ENCODE peak calls at places on chromosomes 7 and 10, in four cellular contexts. J, Z, Y and R are unnamed samples.

GRCh38 chr10:70976063-70976462 is 87.7 kb upstream of the PCBD1 start:
- DNase-seq in J (no peak), Z (no peak), Y (no peak), R (no peak)

GRCh38 chr7:41890631-41891265 is 187.9 kb upstream of the INHBA start:
- DNase-seq in J (no peak), Y (no peak), Z (no peak), R (no peak)

GRCh38 chr10:123868058-123868995 is 23.3 kb downstream of the CPXM2 start:
- DNase-seq in Z (no peak), J (no peak), Y (no peak), R (no peak)

GRCh38 chr10:74525885-74526284 is 300.5 kb upstream of the KAT6B start:
- DNase-seq in Z (no peak), J (no peak), Y (no peak), R (no peak)

GRCh38 chr10:51397695-51398094 is 301.7 kb downstream of the CSTF2T start:
- DNase-seq in Z (no peak), Y (no peak), J (no peak), R (no peak)

GRCh38 chr7:153380636-153381035 is 621.1 kb downstream of the ACTR3B start:
- DNase-seq in Z (no peak), J (no peak), Y (no peak), R (no peak)

GRCh38 chr7:93198472-93198871 is 27.8 kb downstream of the HEPACAM2 start:
- DNase-seq in Z (no peak), Y (no peak), J (no peak), R (no peak)

GRCh38 chr7:155785536-155785935 is 26.7 kb downstream of the SHH start:
- DNase-seq in Y (no peak), J (no peak), Z (no peak), R (no peak)

GRCh38 chr10:89524279-89524678 is 11.1 kb downstream of the SLC16A12 start:
- DNase-seq in J (no peak), Z (no peak), Y (no peak), R (no peak)

GRCh38 chr7:131244259-131244852 is 83.3 kb upstream of the MKLN1 start:
- DNase-seq in Y (peak), J (peak), Z (no peak), R (no peak)

GRCh38 chr7:34902181-34902580 is 135.1 kb downstream of the DPY19L1 start:
- DNase-seq in Z (no peak), J (no peak), Y (no peak), R (no peak)

GRCh38 chr7:107768263-107768662 is 24.3 kb downstream of the CBLL1 start:
- DNase-seq in J (no peak), Y (no peak), Z (no peak), R (no peak)

GRCh38 chr10:5956146-5956914 is 21.0 kb downstream of the IL15RA start:
- DNase-seq in Y (no peak), Z (no peak), J (no peak), R (no peak)

GRCh38 chr7:18890134-18890533 is 227.3 kb downstream of the TWIST1 start:
- DNase-seq in J (no peak), Z (no peak), Y (peak), R (no peak)

GRCh38 chr10:71776528-71776927 is 3.2 kb upstream of the VSIR start:
- DNase-seq in J (peak), Z (no peak), Y (no peak), R (no peak)

GRCh38 chr10:77290528-77291155 is 347.0 kb downstream of the KCNMA1 start:
- DNase-seq in Y (no peak), Z (no peak), J (no peak), R (no peak)

GRCh38 chr7:93359520-93360198 is 127.5 kb downstream of the VPS50 start:
- DNase-seq in Y (no peak), J (no peak), Z (no peak), R (no peak)

GRCh38 chr7:100538348-100538653 is 702 bp upstream of the AGFG2 start:
- DNase-seq in Z (no peak), Y (no peak), J (no peak), R (no peak)

GRCh38 chr7:120370954-120371353 is 98.0 kb downstream of the KCND2 start:
- DNase-seq in Y (no peak), J (no peak), Z (no peak), R (no peak)

DNA sequence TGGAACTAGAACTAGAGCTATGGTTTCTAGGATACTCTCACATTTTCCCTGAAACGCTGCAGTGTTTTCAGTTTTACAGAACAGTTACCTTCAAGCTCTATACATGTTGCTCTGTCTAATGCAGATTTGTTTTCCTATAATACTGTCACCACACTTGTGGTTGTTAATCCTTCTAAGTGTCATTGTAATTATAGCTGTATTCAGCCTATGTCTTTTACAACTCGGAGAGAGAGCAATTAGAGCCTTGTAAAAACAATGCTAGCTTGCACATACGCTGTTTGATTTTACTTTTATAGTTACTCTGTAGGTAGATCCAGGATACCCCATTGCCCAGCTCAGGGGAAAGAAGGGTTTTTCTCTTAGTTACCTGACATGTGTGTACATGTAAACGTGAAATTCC is 55.1 kb downstream of the ATOH7 start:
- DNase-seq in J (no peak), Z (no peak), Y (no peak), R (no peak)
- TF ChIP-seq USF1 in J (no peak), Z (no peak), Y (no peak), R (no peak)

GRCh38 chr7:136509466-136509865 is 359.0 kb upstream of the CHRM2 start:
- DNase-seq in Y (no peak), J (no peak), Z (no peak), R (no peak)
- TF ChIP-seq USF1 in Y (no peak), J (no peak), Z (no peak), R (no peak)

DNA sequence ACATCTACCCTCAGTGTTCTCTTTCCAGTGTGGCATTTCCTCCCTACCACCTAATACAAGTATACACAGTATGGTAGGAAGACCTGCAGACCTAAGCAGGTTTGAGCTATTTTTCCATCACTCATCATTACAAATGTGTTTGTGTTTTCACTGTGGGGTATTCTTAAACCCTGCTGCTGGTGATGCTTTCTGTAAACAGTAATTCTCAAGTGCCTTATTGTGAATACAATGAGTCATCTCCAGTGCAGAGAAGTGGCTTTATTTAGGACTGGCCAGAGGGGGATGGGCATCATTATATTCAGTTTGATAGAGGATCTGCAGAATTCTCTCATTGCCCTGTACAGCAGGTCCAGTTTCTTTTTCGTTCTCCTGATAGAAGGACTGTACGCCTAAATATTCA is 63.7 kb downstream of the GRM8 start:
- DNase-seq in J (no peak), Y (no peak), Z (no peak), R (no peak)
- TF ChIP-seq USF1 in J (no peak), Y (no peak), Z (no peak), R (no peak)

DNA sequence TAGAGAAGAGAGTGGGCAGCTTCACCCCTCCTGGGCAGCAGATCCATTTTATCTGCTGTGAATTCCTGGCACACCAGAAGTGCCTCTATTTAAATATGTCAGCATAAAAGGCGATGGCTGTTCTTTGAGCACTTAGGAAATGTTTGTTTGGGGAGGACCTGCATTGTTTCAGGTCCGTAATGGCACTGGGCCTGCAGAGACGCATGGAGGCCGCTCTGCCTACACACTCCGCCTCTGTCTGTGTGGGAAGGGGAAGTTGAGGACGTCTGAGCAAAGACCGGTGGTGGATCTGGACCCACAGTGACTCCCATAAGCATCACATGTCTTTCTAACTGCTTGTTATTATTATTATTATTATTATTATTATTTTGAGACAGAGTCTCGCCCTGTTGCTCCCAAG is 253.2 kb downstream of the CAMK1D start:
- DNase-seq in Z (no peak), J (no peak), Y (no peak), R (no peak)
- TF ChIP-seq USF1 in Z (no peak), J (no peak), Y (no peak), R (no peak)

GRCh38 chr7:20200965-20201364 is 16.2 kb downstream of the MACC1 start:
- DNase-seq in Y (no peak), J (no peak), Z (no peak), R (no peak)
- TF ChIP-seq USF1 in Y (no peak), J (no peak), Z (no peak), R (no peak)

GRCh38 chr7:91683823-91684222 is 196.7 kb downstream of the MTERF1 start:
- DNase-seq in J (peak), Z (no peak), Y (peak), R (no peak)
- TF ChIP-seq USF1 in J (no peak), Z (no peak), Y (no peak), R (no peak)

GRCh38 chr7:151408498-151408838 is 1.4 kb downstream of the WDR86 start:
- DNase-seq in Z (no peak), J (no peak), Y (no peak), R (no peak)

GRCh38 chr7:151405588-151405987 is 4.2 kb downstream of the WDR86 start:
- DNase-seq in Z (no peak), J (no peak), Y (peak), R (no peak)

GRCh38 chr7:151406051-151406875 is 3.6 kb downstream of the WDR86 start:
- DNase-seq in Y (peak), Z (no peak), J (no peak), R (no peak)

GRCh38 chr7:151408839-151409554 is 841 bp downstream of the WDR86 start:
- DNase-seq in Y (peak), J (no peak), Z (peak), R (peak)

DNA sequence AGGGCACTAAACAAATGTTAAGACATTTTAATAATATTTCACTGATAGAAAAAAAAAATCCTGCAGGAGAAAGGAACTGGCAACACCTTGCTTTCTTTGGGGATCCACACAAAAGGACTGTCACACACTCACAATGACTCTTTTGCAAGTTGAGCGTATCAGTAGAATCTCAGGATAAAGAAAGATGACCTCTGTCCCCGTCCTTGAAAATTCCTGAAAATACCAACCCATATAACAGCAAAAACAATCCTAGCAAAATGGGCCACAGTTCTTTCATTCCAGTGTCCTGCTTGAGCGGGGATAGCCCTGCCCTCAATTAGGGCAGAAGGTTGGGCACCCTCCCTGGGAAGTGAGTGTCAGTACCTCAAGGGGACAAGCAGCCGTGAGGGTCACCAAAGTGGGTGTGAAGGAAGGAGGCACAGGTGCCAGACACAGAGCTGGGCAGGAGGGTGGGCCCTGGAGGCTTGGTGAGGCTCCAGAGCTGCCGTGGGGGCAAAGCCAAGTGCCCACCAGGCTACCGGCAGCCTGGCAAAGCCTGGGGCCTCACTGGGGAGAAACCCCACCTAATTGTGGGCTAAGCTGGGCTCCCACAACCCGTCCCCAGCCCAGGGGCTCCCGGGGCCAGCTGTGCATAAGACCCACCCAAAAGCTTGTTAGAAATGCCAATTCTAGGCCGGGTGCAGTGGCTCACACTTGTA is 2.8 kb downstream of the WDR86 start:
- DNase-seq in Y (no peak), Z (no peak), J (no peak), R (no peak)
- TF ChIP-seq USF1 in Y (no peak), Z (no peak), J (no peak), R (no peak)

DNA sequence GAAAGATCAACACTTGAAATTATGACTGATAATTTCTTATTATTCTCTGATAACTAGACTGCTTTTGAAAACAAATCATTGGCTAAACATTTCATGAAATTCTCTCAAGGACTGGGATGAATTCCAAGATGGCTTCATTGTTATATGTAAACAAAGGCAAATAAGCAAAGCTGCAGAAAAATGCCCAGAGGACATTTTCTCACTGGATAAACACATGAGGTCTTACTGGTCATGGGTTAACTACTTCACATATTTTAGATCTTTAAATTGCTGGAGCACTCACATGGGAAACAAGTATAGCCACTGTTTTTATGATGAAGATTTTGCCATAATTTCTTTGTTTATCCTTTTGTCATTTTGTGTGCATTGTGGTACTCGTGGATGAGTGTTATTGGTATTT is 239.1 kb downstream of the PHF14 start:
- DNase-seq in J (no peak), Y (no peak), Z (no peak), R (no peak)
- TF ChIP-seq USF1 in J (no peak), Y (no peak), Z (no peak), R (no peak)

GRCh38 chr10:48978318-48978717 is 38.7 kb upstream of the LRRC18 start:
- DNase-seq in J (no peak), Z (no peak), Y (no peak), R (no peak)

GRCh38 chr10:48985621-48986158 is 46.0 kb upstream of the LRRC18 start:
- DNase-seq in Z (no peak), Y (no peak), J (no peak), R (no peak)

GRCh38 chr10:48982584-48982983 is 42.9 kb upstream of the LRRC18 start:
- DNase-seq in J (no peak), Z (no peak), Y (no peak), R (no peak)

GRCh38 chr10:48983648-48984359 is 44.2 kb upstream of the LRRC18 start:
- DNase-seq in Z (no peak), J (no peak), Y (no peak), R (no peak)

DNA sequence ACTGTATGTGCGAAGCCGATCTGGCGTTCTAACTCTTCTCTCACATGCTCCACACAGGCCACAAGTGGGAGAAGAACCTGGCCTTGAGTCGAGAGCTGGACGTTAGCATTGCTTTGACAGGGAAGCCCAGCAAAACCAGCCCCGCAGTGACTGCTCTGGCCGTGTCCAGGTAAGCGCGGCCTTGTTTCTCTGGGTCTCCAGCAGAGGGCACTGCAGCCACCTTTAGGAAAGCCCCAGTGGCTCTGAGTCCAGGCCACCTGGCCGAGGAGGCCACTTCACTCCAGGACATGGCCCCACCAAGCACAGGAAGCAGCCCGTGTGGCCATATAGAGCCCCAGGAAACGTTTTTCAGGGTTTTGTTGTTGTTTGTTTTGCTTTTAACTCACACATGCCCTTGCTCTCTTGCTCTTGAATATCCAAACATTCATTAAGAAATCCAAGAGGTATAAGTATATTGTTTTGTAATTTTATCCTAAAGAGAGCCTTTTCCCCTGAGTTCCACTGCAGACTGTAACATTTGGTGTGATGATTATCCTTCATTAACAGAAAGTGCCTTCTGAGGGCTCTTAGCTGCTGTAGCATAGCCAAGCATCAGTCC is 41.8 kb upstream of the LRRC18 start:
- DNase-seq in J (peak), Y (peak), Z (no peak), R (peak)
- TF ChIP-seq USF1 in J (no peak), Y (no peak), Z (no peak), R (no peak)

DNA sequence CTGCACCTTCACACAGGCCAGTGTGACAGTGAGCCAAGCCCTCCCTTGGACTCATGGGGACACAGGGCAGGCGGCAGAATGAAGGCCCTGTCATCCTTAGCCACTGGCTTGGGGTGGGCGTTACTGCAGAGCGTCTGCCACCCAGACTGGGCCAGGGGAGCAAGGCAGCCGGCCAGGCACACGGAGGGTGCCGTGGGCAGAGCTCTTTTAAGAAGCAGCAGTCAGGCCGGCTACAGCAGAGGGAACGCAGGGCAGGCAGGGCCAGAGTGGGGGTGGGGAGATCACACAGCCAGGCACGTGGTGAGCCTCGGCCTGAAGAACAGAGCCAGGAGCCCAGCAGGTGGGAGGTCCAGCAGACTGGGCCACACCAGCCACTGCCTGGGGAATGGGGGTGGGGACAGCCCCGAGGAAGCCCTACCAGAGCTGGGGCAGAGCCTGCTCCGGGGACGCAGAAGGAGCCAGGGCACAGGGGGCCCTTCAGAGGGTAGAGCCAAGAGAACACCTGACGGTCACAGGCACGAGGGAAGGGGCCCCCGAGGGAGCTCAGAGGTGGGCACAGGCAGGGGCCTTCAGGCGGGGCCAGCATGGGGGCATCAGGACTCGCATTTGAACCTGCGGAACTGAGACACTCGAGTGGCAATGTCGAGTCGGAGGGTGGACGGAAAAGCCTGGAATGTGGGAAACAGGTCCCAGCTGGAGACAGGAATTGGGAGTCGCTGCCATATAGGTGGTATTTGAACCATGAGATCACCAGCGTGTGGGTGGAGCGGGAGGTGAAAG is 14.1 kb downstream of the STK32C start:
- DNase-seq in Z (no peak), J (no peak), Y (peak), R (peak)
- TF ChIP-seq USF1 in Z (no peak), J (no peak), Y (no peak), R (no peak)